ENCODE peak calls at places on chromosomes 4 and X, in seven cellular contexts. M, F, W, K, Z, V and T are unnamed samples.

GRCh38 chr4:56940403-56940802 is 32.7 kb downstream of the REST start:
- ATAC-seq in M (no peak), F (no peak), W (no peak), K (peak; percentile 51), Z (no peak), V (no peak), T (no peak)

GRCh38 chrX:9825129-9825865 is 39.1 kb downstream of the SHROOM2 start:
- ATAC-seq in M (no peak), F (no peak), W (no peak), K (no peak), Z (no peak), V (no peak), T (no peak)

GRCh38 chrX:42823443-42823842 is 45.5 kb upstream of the PPP1R2C start:
- ATAC-seq in M (no peak), F (no peak), W (no peak), K (no peak), Z (no peak), V (no peak), T (no peak)

GRCh38 chr4:104983615-104984179 is 163.0 kb upstream of the TET2 start:
- ATAC-seq in M (no peak), F (no peak), W (no peak), K (no peak), Z (no peak), V (no peak), T (no peak)

GRCh38 chr4:8308856-8309771 is 39.6 kb downstream of the HTRA3 start:
- ATAC-seq in M (peak; percentile 17), F (no peak), W (peak; percentile 40), K (peak; percentile 80), Z (no peak), V (peak; percentile 77), T (peak; percentile 85)

GRCh38 chr4:106409901-106410889 is 41.6 kb upstream of the GIMD1 start:
- ATAC-seq in M (no peak), F (no peak), W (no peak), K (no peak), Z (no peak), V (no peak), T (no peak)

GRCh38 chr4:56768301-56768700 is 53.2 kb downstream of the SPINK2 start:
- ATAC-seq in M (no peak), F (no peak), W (no peak), K (no peak), Z (no peak), V (no peak), T (no peak)

GRCh38 chr4:21470531-21470930 is 478.0 kb downstream of the KCNIP4 start:
- ATAC-seq in M (peak; percentile 23), F (no peak), W (no peak), K (no peak), Z (no peak), V (no peak), T (no peak)

GRCh38 chr4:140928880-140929279 is 172.7 kb upstream of the TBC1D9 start:
- ATAC-seq in M (no peak), F (no peak), W (no peak), K (peak; percentile 27), Z (peak; percentile 90), V (peak; percentile 70), T (no peak)

GRCh38 chr4:96390404-96390803 is 550.5 kb downstream of the PDHA2 start:
- ATAC-seq in M (no peak), F (no peak), W (no peak), K (no peak), Z (no peak), V (no peak), T (no peak)

GRCh38 chr4:77827343-77827742 is 8.2 kb upstream of the CNOT6L start:
- ATAC-seq in M (no peak), F (no peak), W (no peak), K (no peak), Z (no peak), V (no peak), T (no peak)

GRCh38 chrX:15497865-15498264 is 2.7 kb upstream of the BMX start:
- ATAC-seq in M (peak; percentile 38), F (no peak), W (no peak), K (no peak), Z (no peak), V (no peak), T (no peak)

GRCh38 chr4:108828620-108829019 is 65.8 kb upstream of the ETNPPL start:
- ATAC-seq in M (peak; percentile 56), F (no peak), W (no peak), K (no peak), Z (no peak), V (no peak), T (no peak)

GRCh38 chr4:148120216-148120615 is 322.0 kb downstream of the NR3C2 start:
- ATAC-seq in M (no peak), F (no peak), W (no peak), K (no peak), Z (no peak), V (no peak), T (no peak)

GRCh38 chr4:1636490-1637211 is 47.5 kb downstream of the FAM53A start:
- ATAC-seq in M (no peak), F (no peak), W (no peak), K (no peak), Z (no peak), V (no peak), T (no peak)

GRCh38 chr4:24279492-24279891 is 304.9 kb downstream of the DHX15 start:
- ATAC-seq in M (no peak), F (no peak), W (no peak), K (peak; percentile 23), Z (no peak), V (no peak), T (no peak)

GRCh38 chr4:17260395-17260907 is 251.4 kb downstream of the QDPR start:
- ATAC-seq in M (no peak), F (no peak), W (no peak), K (no peak), Z (no peak), V (no peak), T (no peak)

GRCh38 chrX:16577483-16578029 is 72.4 kb upstream of the S100G start:
- ATAC-seq in M (no peak), F (no peak), W (no peak), K (no peak), Z (no peak), V (no peak), T (no peak)

GRCh38 chr4:176676901-176677300 is 115.8 kb downstream of the VEGFC start:
- ATAC-seq in M (no peak), F (no peak), W (no peak), K (peak; percentile 73), Z (no peak), V (no peak), T (no peak)

GRCh38 chr4:53558981-53559620 is 32.2 kb downstream of the LNX1 start:
- ATAC-seq in M (no peak), F (no peak), W (no peak), K (no peak), Z (no peak), V (no peak), T (no peak)

GRCh38 chr4:53555111-53555510 is 36.2 kb downstream of the LNX1 start:
- ATAC-seq in M (peak; percentile 35), F (no peak), W (peak; percentile 9), K (no peak), Z (no peak), V (no peak), T (no peak)

GRCh38 chr4:153427363-153428071 is 38.6 kb upstream of the TMEM131L start:
- ATAC-seq in M (no peak), F (no peak), W (no peak), K (no peak), Z (no peak), V (no peak), T (no peak)

GRCh38 chr4:147975902-147976301 is 244.0 kb downstream of the ARHGAP10 start:
- ATAC-seq in M (no peak), F (no peak), W (no peak), K (no peak), Z (no peak), V (no peak), T (no peak)

GRCh38 chr4:8227201-8227770 is 28.2 kb downstream of the SH3TC1 start:
- ATAC-seq in M (no peak), F (no peak), W (no peak), K (no peak), Z (no peak), V (no peak), T (peak; percentile 8)

GRCh38 chr4:118758293-118758692 is 73.1 kb downstream of the METTL14 start:
- ATAC-seq in M (peak; percentile 17), F (no peak), W (peak; percentile 37), K (peak; percentile 53), Z (no peak), V (no peak), T (peak; percentile 54)
- H3K4me1 ChIP-seq in M (peaks cover 42% of the 10 kb centered on the region), F (peaks cover 17% of the 10 kb centered on the region), W (peaks cover 47% of the 10 kb centered on the region), K (peaks cover 100% of the 10 kb centered on the region), Z (peaks cover 78% of the 10 kb centered on the region), V (peaks cover 18% of the 10 kb centered on the region), T (peaks cover 69% of the 10 kb centered on the region)

DNA sequence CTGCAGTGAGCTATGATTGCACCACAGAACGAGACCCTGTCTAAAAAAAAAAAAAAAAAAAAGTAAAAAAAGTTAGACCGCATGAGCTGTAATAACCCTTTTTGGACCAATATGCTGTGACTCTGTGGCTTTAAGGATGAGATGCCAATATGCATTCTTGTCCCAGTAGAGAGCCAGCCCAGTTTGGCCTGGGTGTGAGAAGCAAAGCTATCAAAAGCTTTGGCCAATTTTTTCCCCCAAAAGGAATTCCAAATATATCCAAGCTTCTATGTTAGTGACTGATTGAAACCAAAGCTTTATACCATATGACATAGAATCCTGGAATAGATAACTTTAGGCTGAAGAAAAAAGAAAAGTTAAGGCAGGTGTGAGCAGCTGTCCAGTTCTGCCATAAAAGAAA is 30.5 kb upstream of the RBPJ start:
- ATAC-seq in M (no peak), F (no peak), W (no peak), K (no peak), Z (no peak), V (no peak), T (no peak)
- H3K4me1 ChIP-seq in M (no peaks in the 10 kb centered on the region), F (no peaks in the 10 kb centered on the region), W (no peaks in the 10 kb centered on the region), K (no peaks in the 10 kb centered on the region), Z (no peaks in the 10 kb centered on the region), V (no peaks in the 10 kb centered on the region), T (no peaks in the 10 kb centered on the region)

DNA sequence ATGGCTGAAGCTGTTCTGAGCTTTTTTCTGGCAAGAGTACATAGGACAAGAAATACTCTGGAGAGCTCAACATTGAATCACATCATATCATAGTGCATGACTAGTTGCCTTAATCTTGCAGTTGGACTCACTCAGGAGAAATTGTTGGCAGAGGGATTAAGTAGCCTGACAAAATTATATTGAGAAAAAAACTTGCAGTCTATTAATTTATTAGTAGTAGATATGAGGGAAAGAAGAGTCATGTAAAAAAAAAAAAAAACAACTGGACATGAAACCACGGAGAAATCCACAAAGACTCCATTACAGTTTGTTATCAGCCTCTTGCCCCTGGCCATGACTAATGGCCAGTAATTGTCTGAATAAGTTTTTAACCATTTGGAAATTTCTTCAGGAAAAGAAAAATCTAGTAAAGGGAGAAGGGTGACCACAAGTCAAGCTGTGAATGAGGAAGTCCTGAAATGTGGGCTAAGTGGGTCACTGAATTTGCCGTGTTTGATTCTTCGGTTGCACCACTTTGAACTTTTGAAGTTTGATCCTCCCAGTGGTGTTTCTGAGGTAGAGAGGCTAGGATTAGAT is 45.6 kb downstream of the FHL1 start:
- ATAC-seq in M (no peak), F (peak; percentile 13), W (no peak), K (peak; percentile 67), Z (no peak), V (peak; percentile 43), T (peak; percentile 28)
- H3K4me1 ChIP-seq in M (no peaks in the 10 kb centered on the region), F (peaks cover 37% of the 10 kb centered on the region), W (no peaks in the 10 kb centered on the region), K (peaks cover 65% of the 10 kb centered on the region), Z (peaks cover 49% of the 10 kb centered on the region), V (peaks cover 2% of the 10 kb centered on the region), T (peaks cover 85% of the 10 kb centered on the region)

DNA sequence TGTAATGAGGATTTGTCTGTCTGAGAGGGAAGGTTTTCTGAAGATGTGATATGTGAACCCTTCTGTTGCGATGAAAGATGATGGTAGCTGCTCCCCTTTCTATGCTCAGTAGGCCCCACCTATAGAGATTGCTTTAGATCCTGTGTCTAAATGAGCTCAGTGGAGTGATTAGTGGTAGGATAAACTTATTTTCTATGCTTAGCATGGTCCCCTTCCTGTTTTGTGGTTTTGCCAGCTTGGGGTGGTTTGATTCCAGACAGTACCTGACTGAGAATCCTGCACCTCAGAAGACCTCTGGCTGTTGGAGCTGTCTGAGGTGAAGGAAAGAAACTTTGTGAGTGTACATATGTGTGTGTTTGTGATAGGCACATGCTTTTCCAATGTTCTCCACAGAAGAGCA is 17.7 kb downstream of the MSN start:
- ATAC-seq in M (no peak), F (no peak), W (no peak), K (no peak), Z (no peak), V (no peak), T (no peak)
- H3K4me1 ChIP-seq in M (no peaks in the 10 kb centered on the region), F (peaks cover 67% of the 10 kb centered on the region), W (peaks cover 4% of the 10 kb centered on the region), K (peaks cover 67% of the 10 kb centered on the region), Z (peaks cover 56% of the 10 kb centered on the region), V (no peaks in the 10 kb centered on the region), T (peaks cover 9% of the 10 kb centered on the region)